ENCODE peak calls at places on chromosomes 1 and 21, in nine cellular contexts. G is stimulated activated CD4-positive, alpha-beta T cell treated with anti-CD3 and anti-CD28 coated beads, Interleukin-2, amount 100 ng/mL, for 24 hours; H is glutamatergic neuron; J is iPS DF 6.9; F is HEK293T; Q is LoVo; I is RWPE1; O is heart right ventricle; L is fibroblast of mammary gland. U is an unnamed sample.

GRCh38 chr1:182235952-182236650 is 155.5 kb downstream of the GLUL start:
- DNase-seq in G (no peak), H (no peak), J (no peak), F (no peak), Q (no peak), I (peak; percentile 51), O (peak; percentile 51), L (peak; percentile 82), U (no peak)

GRCh38 chr1:17441265-17441992 is 2.0 kb upstream of the RCC2 start:
- DNase-seq in G (no peak), H (no peak), J (no peak), F (no peak), Q (peak; percentile 79), I (peak; percentile 78), O (no peak), L (peak; percentile 47), U (no peak)

GRCh38 chr1:60591583-60591982 is 490.8 kb upstream of the NFIA start:
- DNase-seq in G (no peak), H (no peak), J (no peak), F (no peak), Q (no peak), I (no peak), O (no peak), L (no peak), U (no peak)

GRCh38 chr1:208565761-208566440 is 321.7 kb upstream of the PLXNA2 start:
- DNase-seq in G (no peak), H (no peak), J (no peak), F (no peak), Q (no peak), I (no peak), O (no peak), L (no peak), U (no peak)

GRCh38 chr1:6350416-6351088 is 43.0 kb downstream of the ACOT7 start:
- DNase-seq in G (no peak), H (no peak), J (no peak), F (no peak), Q (no peak), I (peak; percentile 91), O (peak; percentile 84), L (no peak), U (peak; percentile 93)

GRCh38 chr21:38471766-38472165 is 26.5 kb downstream of the ERG start:
- DNase-seq in G (no peak), H (no peak), J (no peak), F (no peak), Q (no peak), I (no peak), O (no peak), L (no peak), U (no peak)

GRCh38 chr1:170410391-170411146 is 121.4 kb upstream of the GORAB start:
- DNase-seq in G (no peak), H (no peak), J (no peak), F (no peak), Q (no peak), I (no peak), O (no peak), L (peak; percentile 95), U (no peak)

GRCh38 chr1:212157252-212157651 is 121.7 kb downstream of the DTL start:
- DNase-seq in G (no peak), H (no peak), J (no peak), F (no peak), Q (no peak), I (peak; percentile 32), O (no peak), L (no peak), U (no peak)

GRCh38 chr1:85342177-85342576 is 65.7 kb upstream of the BCL10 start:
- DNase-seq in G (no peak), H (no peak), J (no peak), F (no peak), Q (no peak), I (no peak), O (no peak), L (peak; percentile 48), U (no peak)

GRCh38 chr1:43232482-43232881 is 37.3 kb upstream of the TMEM125 start:
- DNase-seq in G (no peak), H (no peak), J (no peak), F (no peak), Q (no peak), I (no peak), O (no peak), L (no peak), U (no peak)

GRCh38 chr1:157098519-157098918 is 1.1 kb downstream of the ETV3L start:
- DNase-seq in G (no peak), H (no peak), J (no peak), F (no peak), Q (no peak), I (no peak), O (no peak), L (no peak), U (no peak)

GRCh38 chr1:111110197-111110899 is 29.5 kb downstream of the DRAM2 start:
- DNase-seq in G (no peak), H (no peak), J (no peak), F (no peak), Q (no peak), I (no peak), O (no peak), L (peak; percentile 19), U (peak; percentile 76)

GRCh38 chr1:67001682-67002425 is 52.1 kb downstream of the SLC35D1 start:
- DNase-seq in G (no peak), H (no peak), J (no peak), F (no peak), Q (no peak), I (no peak), O (no peak), L (no peak), U (peak; percentile 43)

GRCh38 chr1:30034627-30035521 is 688.5 kb downstream of the MATN1 start:
- DNase-seq in G (no peak), H (no peak), J (no peak), F (no peak), Q (no peak), I (no peak), O (peak; percentile 27), L (peak; percentile 10), U (no peak)

GRCh38 chr1:201015551-201016091 is 7.9 kb downstream of the KIF21B start:
- DNase-seq in G (no peak), H (no peak), J (no peak), F (no peak), Q (no peak), I (no peak), O (no peak), L (no peak), U (no peak)

GRCh38 chr1:25520446-25521061 is 22.9 kb upstream of the LDLRAP1 start:
- DNase-seq in G (peak; percentile 79), H (peak; percentile 64), J (no peak), F (peak; percentile 58), Q (peak; percentile 68), I (peak; percentile 51), O (peak; percentile 62), L (peak; percentile 72), U (peak; percentile 75)

GRCh38 chr21:42291003-42291750 is 24.0 kb downstream of the TFF3 start:
- DNase-seq in G (no peak), H (no peak), J (no peak), F (no peak), Q (no peak), I (no peak), O (no peak), L (no peak), U (no peak)

GRCh38 chr1:206590025-206590834 is 22.0 kb downstream of the EIF2D start:
- DNase-seq in G (peak; percentile 48), H (no peak), J (no peak), F (no peak), Q (no peak), I (peak; percentile 96), O (no peak), L (peak; percentile 91), U (no peak)

GRCh38 chr1:6041432-6042062 is 4.1 kb upstream of the KCNAB2 start:
- DNase-seq in G (peak; percentile 42), H (peak; percentile 87), J (no peak), F (peak; percentile 80), Q (no peak), I (no peak), O (no peak), L (peak; percentile 21), U (peak; percentile 32)

GRCh38 chr1:117215733-117216462 is 5.2 kb upstream of the VTCN1 start:
- DNase-seq in G (no peak), H (no peak), J (no peak), F (no peak), Q (no peak), I (no peak), O (peak; percentile 41), L (no peak), U (no peak)

GRCh38 chr1:156115514-156116374 is 1.2 kb downstream of the LMNA start:
- DNase-seq in G (peak; percentile 29), H (no peak), J (no peak), F (no peak), Q (peak; percentile 69), I (no peak), O (peak; percentile 70), L (peak; percentile 74), U (peak; percentile 62)

GRCh38 chr21:41234574-41234973 is 66.6 kb downstream of the BACE2 start:
- DNase-seq in G (no peak), H (no peak), J (no peak), F (no peak), Q (no peak), I (no peak), O (no peak), L (no peak), U (no peak)

GRCh38 chr1:178607718-178608408 is 95.0 kb downstream of the TEX35 start:
- DNase-seq in G (no peak), H (no peak), J (no peak), F (no peak), Q (no peak), I (no peak), O (no peak), L (no peak), U (no peak)

GRCh38 chr1:94697839-94698238 is 122.3 kb upstream of the SLC44A3 start:
- DNase-seq in G (no peak), H (no peak), J (no peak), F (no peak), Q (no peak), I (no peak), O (no peak), L (no peak), U (no peak)

U was measured in stomach.